ENCODE peak calls at places on chromosomes 11 and 22, in five cellular contexts. P is HepG2, A is GM23338, E is Panc1, J is HCT116. G is an unnamed sample.

GRCh38 chr22:48744967-48745841 is 1082.5 kb downstream of the BRD1 start:
- DNase-seq in J (no peak), A (no peak), P (no peak), E (no peak), G (no peak)

GRCh38 chr11:13368041-13368446 is 90.5 kb downstream of the BMAL1 start:
- DNase-seq in J (no peak), P (peak), E (no peak), A (no peak), G (no peak)

GRCh38 chr22:29133603-29134133 is 60.8 kb downstream of the KREMEN1 start:
- DNase-seq in E (no peak), P (no peak), J (no peak), A (no peak), G (no peak)

GRCh38 chr11:70506658-70506970 is 108.3 kb downstream of the CTTN start:
- DNase-seq in J (no peak), A (no peak), P (no peak), E (no peak), G (no peak)

GRCh38 chr11:67999201-67999629 is 4.7 kb downstream of the UNC93B1 start:
- DNase-seq in P (no peak), J (no peak), A (no peak), E (no peak), G (no peak)

GRCh38 chr22:29074276-29074625 is 1.4 kb downstream of the KREMEN1 start:
- DNase-seq in J (no peak), E (no peak), A (peak), P (no peak), G (no peak)

GRCh38 chr11:33256031-33256807 is 962 bp upstream of the HIPK3 start:
- DNase-seq in A (peak), J (no peak), E (no peak), P (no peak), G (no peak)

GRCh38 chr11:3879967-3880542 is 24.6 kb downstream of the STIM1 start:
- DNase-seq in E (no peak), J (no peak), P (peak), A (no peak), G (no peak)

GRCh38 chr11:108788565-108789199 is 123.8 kb downstream of the DDX10 start:
- DNase-seq in E (peak), J (peak), P (peak), A (peak), G (no peak)

GRCh38 chr11:101914349-101914736 is 467 bp upstream of the CEP126 start:
- DNase-seq in P (no peak), J (no peak), A (no peak), E (no peak), G (no peak)

GRCh38 chr11:118435233-118435892 is 929 bp upstream of the KMT2A start:
- DNase-seq in A (peak), E (no peak), P (peak), J (peak), G (no peak)

GRCh38 chr11:18853086-18853720 is 61.6 kb upstream of the PTPN5 start:
- DNase-seq in A (peak), J (peak), E (no peak), P (peak), G (no peak)

DNA sequence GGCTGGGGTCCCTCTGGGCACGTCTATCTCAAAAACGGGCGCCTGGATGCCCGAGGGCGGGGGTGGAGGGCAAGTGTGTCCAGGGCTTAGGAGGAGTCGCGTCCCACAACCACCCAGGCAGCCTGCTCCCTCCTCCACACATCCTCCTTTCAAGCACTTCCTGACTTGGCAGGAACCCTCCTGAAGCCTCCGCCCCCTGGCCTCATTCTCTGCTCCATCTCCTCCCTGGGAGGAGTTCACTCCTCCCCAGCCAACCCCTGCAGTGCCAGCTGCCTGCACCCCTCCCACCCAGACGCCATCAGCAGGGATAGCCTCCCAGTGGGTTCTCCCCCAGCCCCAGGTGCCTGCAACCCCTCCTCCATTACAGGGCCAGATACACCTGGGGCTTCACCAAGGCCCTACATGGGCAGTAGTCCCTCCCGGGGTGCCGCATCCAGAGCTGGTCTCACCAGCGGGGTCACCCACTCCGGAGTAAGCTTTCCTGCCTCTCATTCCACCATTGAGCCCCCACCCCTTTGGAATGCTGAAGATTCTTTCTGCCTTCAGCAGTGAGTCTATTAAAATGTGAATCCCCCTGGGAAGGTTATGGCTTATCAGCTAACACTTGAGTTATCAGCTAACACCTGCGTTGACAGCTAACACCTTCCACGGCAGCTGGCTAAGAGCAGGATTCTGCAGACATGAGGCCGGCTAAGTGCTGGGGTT is 24.4 kb downstream of the RTN4R start:
- DNase-seq in P (no peak), E (no peak), A (peak), J (no peak), G (peak)
- H3K4me3 ChIP-seq in P (no peak), E (no peak), A (no peak), J (no peak), G (peak)

GRCh38 chr22:44026066-44026629 is 2.0 kb downstream of the PARVB start:
- DNase-seq in P (no peak), A (no peak), E (no peak), J (no peak), G (no peak)

GRCh38 chr22:44025171-44026065 is 1.3 kb downstream of the PARVB start:
- DNase-seq in E (no peak), A (peak), J (no peak), P (no peak), G (peak)

GRCh38 chr22:44023404-44024287 is 456 bp upstream of the PARVB start:
- DNase-seq in A (peak), J (no peak), E (no peak), P (no peak), G (no peak)

GRCh38 chr22:44026630-44027511 is 2.8 kb downstream of the PARVB start:
- DNase-seq in E (peak), J (no peak), A (no peak), P (no peak), G (peak)

GRCh38 chr22:44024288-44024908 is at the start of gene PARVB:
- DNase-seq in P (no peak), J (no peak), E (no peak), A (peak), G (peak)
- TF ChIP-seq REST in P (no peak), J (no peak), E (no peak), A (no peak), G (no peak)

GRCh38 chr22:42329504-42329903 is 59.1 kb upstream of the TCF20 start:
- DNase-seq in J (no peak), P (no peak), E (no peak), A (no peak), G (no peak)
- TF ChIP-seq POLR2AphosphoS5 in J (no peak), P (no peak), E (no peak), A (no peak), G (no peak)

DNA sequence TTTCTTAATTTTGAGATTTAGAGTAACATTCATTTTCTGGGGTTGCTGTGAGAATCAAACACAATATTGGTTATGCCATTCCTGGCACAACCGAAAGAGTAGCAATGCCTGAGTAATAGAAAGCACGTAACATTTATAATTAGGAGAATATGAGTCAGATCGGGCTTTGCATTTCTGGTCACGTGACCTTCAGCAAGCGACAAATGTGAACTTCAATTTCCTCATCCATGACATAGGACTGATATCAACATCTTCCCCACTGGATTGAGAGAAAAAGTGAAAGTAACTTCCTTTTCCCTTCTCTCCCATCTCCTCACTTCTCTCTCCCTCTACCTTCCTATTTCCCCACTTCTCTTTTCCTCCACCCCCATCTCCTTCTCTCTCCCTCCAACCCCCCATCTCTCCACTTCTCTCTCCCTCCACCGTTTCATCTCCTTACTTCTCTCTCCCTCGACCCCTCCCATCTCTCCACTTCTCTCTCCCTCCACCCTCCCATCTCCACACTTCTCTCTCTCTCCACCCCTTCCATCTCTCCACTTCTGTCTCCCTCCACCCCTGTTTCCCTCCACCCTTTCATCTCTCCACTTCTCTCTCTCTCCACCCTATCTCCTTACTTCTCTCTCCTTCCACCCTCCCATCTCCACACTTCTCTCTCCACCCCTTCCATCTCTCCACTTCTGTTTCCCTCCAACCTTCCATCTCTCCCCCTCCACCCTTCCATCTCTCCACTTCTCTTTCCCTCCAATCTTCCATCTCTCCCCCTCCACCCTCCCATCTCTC is 33.5 kb upstream of the CAT start:
- DNase-seq in A (no peak), E (no peak), J (no peak), P (no peak), G (peak)
- H3K4me3 ChIP-seq in A (no peak), E (no peak), J (no peak), P (no peak), G (peak)

GRCh38 chr22:35392357-35392756 is 7.6 kb upstream of the MCM5 start:
- DNase-seq in E (no peak), A (no peak), J (no peak), P (no peak), G (no peak)

GRCh38 chr22:35394011-35394312 is 6.0 kb upstream of the MCM5 start:
- DNase-seq in J (no peak), A (no peak), P (no peak), E (no peak), G (no peak)

GRCh38 chr22:35397095-35397904 is 2.6 kb upstream of the MCM5 start:
- DNase-seq in A (no peak), P (peak), J (no peak), E (no peak), G (no peak)

GRCh38 chr22:35393116-35394010 is 6.6 kb upstream of the MCM5 start:
- DNase-seq in P (no peak), A (no peak), E (no peak), J (no peak), G (no peak)

DNA sequence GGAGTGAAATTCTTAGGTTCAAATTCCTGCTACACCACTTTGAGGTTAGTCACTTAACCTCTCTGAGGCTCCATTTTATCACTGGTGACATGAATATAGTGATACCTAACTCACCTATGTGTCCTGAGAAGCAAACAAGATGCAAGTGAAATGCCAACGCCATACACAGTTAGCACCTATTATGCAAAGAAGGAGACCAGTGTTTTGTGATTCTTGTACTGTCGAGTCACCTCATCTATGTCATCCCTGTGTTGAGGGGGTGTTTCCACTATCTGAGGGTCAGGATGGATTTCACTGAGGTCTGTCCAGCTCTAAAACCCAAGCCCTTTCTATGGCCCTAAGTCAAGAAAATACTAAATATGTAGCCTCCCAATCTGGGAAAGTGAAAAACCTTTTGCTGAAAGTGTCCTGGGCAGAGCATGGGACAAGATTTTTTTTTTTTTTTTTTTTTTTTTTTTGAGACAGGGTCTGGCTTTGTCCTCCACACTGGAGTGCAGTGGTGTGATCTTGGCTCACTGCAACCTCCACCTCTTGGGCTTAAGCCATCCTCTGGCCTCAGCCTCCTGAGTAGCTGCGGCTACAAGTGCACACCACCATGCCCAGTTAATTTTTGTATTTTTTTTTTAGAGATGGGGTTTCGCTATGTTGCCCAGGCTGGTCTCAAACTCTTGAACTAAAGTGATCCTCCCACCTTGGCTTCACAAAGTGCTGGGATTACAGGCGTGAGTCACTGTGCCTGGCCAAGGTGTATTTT is 5.0 kb upstream of the MCM5 start:
- DNase-seq in J (no peak), A (no peak), E (no peak), P (no peak), G (no peak)
- TF ChIP-seq REST in J (no peak), A (no peak), E (no peak), P (no peak), G (no peak)

G was measured in HL-60.